ENCODE peak calls at places on chromosomes 13 and 19, in four cellular contexts. V is keratinocyte, R is GM23248, Z is fibroblast of lung. C is an unnamed sample.

GRCh38 chr19:43469160-43469480 is 3.7 kb upstream of the LYPD3 start:
- DNase-seq in V (no peak), R (no peak), Z (no peak), C (no peak)

GRCh38 chr13:69556540-69557196 is 551.0 kb upstream of the ATXN8OS start:
- DNase-seq in V (no peak), R (no peak), Z (no peak), C (no peak)

GRCh38 chr19:13172335-13173128 is 22.3 kb downstream of the IER2 start:
- DNase-seq in V (no peak), R (peak; percentile 92), Z (peak; percentile 85), C (peak; percentile 76)

GRCh38 chr19:23817519-23817918 is 58.8 kb upstream of the ZNF681 start:
- DNase-seq in V (no peak), R (peak; percentile 12), Z (peak; percentile 22), C (peak; percentile 47)

GRCh38 chr19:13056052-13056660 is 46.5 kb downstream of the LYL1 start:
- DNase-seq in V (peak; percentile 49), R (peak; percentile 92), Z (peak; percentile 56), C (peak; percentile 85)

GRCh38 chr19:36526581-36526980 is 1.5 kb downstream of the ZNF260 start:
- DNase-seq in V (no peak), R (peak; percentile 48), Z (no peak), C (no peak)

GRCh38 chr19:58054792-58055482 is 4.1 kb upstream of the ZNF135 start:
- DNase-seq in V (no peak), R (peak; percentile 47), Z (peak; percentile 54), C (no peak)

GRCh38 chr13:25977671-25978070 is 74.1 kb downstream of the SHISA2 start:
- DNase-seq in V (no peak), R (no peak), Z (no peak), C (no peak)

GRCh38 chr19:37551123-37551993 is 43.2 kb downstream of the ZNF571 start:
- DNase-seq in V (no peak), R (peak; percentile 75), Z (peak; percentile 81), C (no peak)

GRCh38 chr13:79287994-79288795 is 117.9 kb downstream of the RBM26 start:
- DNase-seq in V (no peak), R (no peak), Z (no peak), C (no peak)

GRCh38 chr13:87669379-87669978 is 1.7 kb upstream of the SLITRK5 start:
- DNase-seq in V (peak; percentile 5), R (peak; percentile 44), Z (peak; percentile 76), C (peak; percentile 53)

GRCh38 chr13:54573186-54573585 is 1544.6 kb downstream of the OLFM4 start:
- DNase-seq in V (no peak), R (no peak), Z (no peak), C (no peak)

GRCh38 chr13:105465251-105465650 is 1070.2 kb downstream of the EFNB2 start:
- DNase-seq in V (peak; percentile 46), R (no peak), Z (no peak), C (no peak)

GRCh38 chr19:44725684-44726083 is 22.8 kb upstream of the BCL3 start:
- DNase-seq in V (no peak), R (no peak), Z (no peak), C (no peak)

GRCh38 chr13:101346942-101347728 is 69.2 kb downstream of the NALCN start:
- DNase-seq in V (no peak), R (peak; percentile 42), Z (peak; percentile 29), C (no peak)

GRCh38 chr13:95498886-95499285 is 53.6 kb upstream of the CLDN10 start:
- DNase-seq in V (no peak), R (no peak), Z (no peak), C (no peak)

GRCh38 chr13:33262069-33262487 is 23.5 kb downstream of the STARD13 start:
- DNase-seq in V (peak; percentile 78), R (peak; percentile 49), Z (no peak), C (peak; percentile 76)

GRCh38 chr13:52053460-52053859 is 29.0 kb downstream of the UTP14C start:
- DNase-seq in V (no peak), R (no peak), Z (no peak), C (peak; percentile 59)

GRCh38 chr19:8261347-8261746 is 46.8 kb downstream of the CD320 start:
- DNase-seq in V (no peak), R (no peak), Z (no peak), C (no peak)

GRCh38 chr13:108368240-108368898 is 98.9 kb downstream of the TNFSF13B start:
- DNase-seq in V (no peak), R (no peak), Z (no peak), C (no peak)

GRCh38 chr13:86788624-86789023 is 882.5 kb upstream of the SLITRK5 start:
- DNase-seq in V (no peak), R (no peak), Z (no peak), C (no peak)

GRCh38 chr13:50687545-50687944 is 155.9 kb downstream of the DLEU7 start:
- DNase-seq in V (no peak), R (no peak), Z (no peak), C (no peak)

GRCh38 chr19:32101206-32101605 is 244.2 kb upstream of the ZNF507 start:
- DNase-seq in V (no peak), R (no peak), Z (no peak), C (no peak)

GRCh38 chr19:17011485-17011884 is 15.1 kb downstream of the CPAMD8 start:
- DNase-seq in V (no peak), R (no peak), Z (no peak), C (no peak)

GRCh38 chr13:111227405-111227804 is 93.0 kb upstream of the TEX29 start:
- DNase-seq in V (no peak), R (no peak), Z (peak; percentile 28), C (no peak)

GRCh38 chr13:50082426-50083283 is 67.4 kb downstream of the KCNRG start:
- DNase-seq in V (peak; percentile 52), R (peak; percentile 88), Z (peak; percentile 69), C (peak; percentile 94)

GRCh38 chr13:71806885-71807284 is 60.1 kb downstream of the DACH1 start:
- DNase-seq in V (no peak), R (no peak), Z (no peak), C (no peak)

GRCh38 chr19:21463449-21464105 is 41.8 kb upstream of the ZNF429 start:
- DNase-seq in V (no peak), R (no peak), Z (peak; percentile 33), C (peak; percentile 89)

GRCh38 chr19:7817801-7818200 is 12.2 kb upstream of the EVI5L start:
- DNase-seq in V (no peak), R (no peak), Z (no peak), C (no peak)

GRCh38 chr19:56221851-56222250 is 19.8 kb downstream of the ZSCAN5C start:
- DNase-seq in V (no peak), R (no peak), Z (no peak), C (no peak)

GRCh38 chr13:101202590-101202989 is 213.7 kb downstream of the NALCN start:
- DNase-seq in V (no peak), R (no peak), Z (no peak), C (no peak)

GRCh38 chr19:18921593-18921992 is 2.1 kb downstream of the DDX49 start:
- DNase-seq in V (no peak), R (no peak), Z (no peak), C (no peak)

GRCh38 chr19:34165295-34165738 is 7.0 kb upstream of the LSM14A start:
- DNase-seq in V (no peak), R (no peak), Z (no peak), C (no peak)

GRCh38 chr13:29924951-29925350 is 74.5 kb upstream of the UBL3 start:
- DNase-seq in V (no peak), R (no peak), Z (no peak), C (no peak)

GRCh38 chr13:29923554-29924481 is 73.4 kb upstream of the UBL3 start:
- DNase-seq in V (no peak), R (peak; percentile 99), Z (peak; percentile 97), C (peak; percentile 95)

GRCh38 chr13:29924482-29924884 is 74.1 kb upstream of the UBL3 start:
- DNase-seq in V (no peak), R (peak; percentile 89), Z (peak; percentile 34), C (peak; percentile 36)

GRCh38 chr13:29926077-29926476 is 75.7 kb upstream of the UBL3 start:
- DNase-seq in V (no peak), R (no peak), Z (no peak), C (no peak)

DNA sequence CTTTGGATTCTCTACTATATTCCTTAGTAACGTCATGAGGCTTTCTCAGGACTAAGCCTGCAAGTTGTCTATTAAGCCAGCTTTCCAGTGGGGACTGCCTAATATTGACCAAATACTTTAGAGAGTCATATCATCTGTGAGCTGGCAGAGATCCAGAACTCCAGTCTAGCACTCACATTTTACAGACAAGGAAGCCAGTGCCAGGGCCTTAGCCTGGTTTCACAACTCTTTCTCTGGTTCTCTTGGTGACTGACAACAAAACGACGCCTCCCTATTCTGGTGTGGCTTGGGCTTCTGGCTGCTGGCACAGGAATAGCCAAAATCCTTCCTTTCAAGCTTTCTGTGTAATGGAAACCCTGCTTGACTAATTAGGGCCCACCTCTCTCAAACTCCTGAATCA is 75.0 kb upstream of the UBL3 start:
- DNase-seq in V (no peak), R (peak; percentile 94), Z (peak; percentile 90), C (peak; percentile 90)
- H3K4me2 ChIP-seq in V (no peak overlapping the region), R (peak overlapping the region; percentile 64), Z (no peak overlapping the region), C (peak overlapping the region; percentile 37)

GRCh38 chr13:36325912-36326311 is 20.3 kb downstream of the SPART start:
- DNase-seq in V (no peak), R (no peak), Z (no peak), C (no peak)

GRCh38 chr13:36328821-36329220 is 17.4 kb downstream of the SPART start:
- DNase-seq in V (no peak), R (no peak), Z (no peak), C (no peak)

GRCh38 chr13:36329355-36329754 is 16.8 kb downstream of the SPART start:
- DNase-seq in V (no peak), R (no peak), Z (peak; percentile 77), C (no peak)

GRCh38 chr13:36323408-36323807 is 22.8 kb downstream of the SPART start:
- DNase-seq in V (no peak), R (no peak), Z (no peak), C (no peak)

GRCh38 chr13:36323951-36324566 is 22.1 kb downstream of the SPART start:
- DNase-seq in V (no peak), R (no peak), Z (no peak), C (no peak)
- H3K4me2 ChIP-seq in V (no peak overlapping the region), R (no peak overlapping the region), Z (no peak overlapping the region), C (no peak overlapping the region)

GRCh38 chr19:2982983-2983350 is 5.6 kb downstream of the TLE6 start:
- DNase-seq in V (no peak), R (peak; percentile 86), Z (peak; percentile 93), C (peak; percentile 86)
- H3K4me2 ChIP-seq in V (peak overlapping the region; percentile 53), R (peak overlapping the region; percentile 54), Z (peak overlapping the region; percentile 85), C (peak overlapping the region; percentile 92)

GRCh38 chr19:2114218-2114617 is 17.5 kb downstream of the IZUMO4 start:
- DNase-seq in V (no peak), R (no peak), Z (no peak), C (no peak)

GRCh38 chr19:2114821-2115220 is 18.1 kb downstream of the IZUMO4 start:
- DNase-seq in V (no peak), R (no peak), Z (no peak), C (no peak)

GRCh38 chr19:2115911-2116426 is 19.3 kb downstream of the IZUMO4 start:
- DNase-seq in V (no peak), R (no peak), Z (no peak), C (no peak)

GRCh38 chr19:2116507-2116906 is 19.8 kb downstream of the IZUMO4 start:
- DNase-seq in V (no peak), R (no peak), Z (no peak), C (no peak)

DNA sequence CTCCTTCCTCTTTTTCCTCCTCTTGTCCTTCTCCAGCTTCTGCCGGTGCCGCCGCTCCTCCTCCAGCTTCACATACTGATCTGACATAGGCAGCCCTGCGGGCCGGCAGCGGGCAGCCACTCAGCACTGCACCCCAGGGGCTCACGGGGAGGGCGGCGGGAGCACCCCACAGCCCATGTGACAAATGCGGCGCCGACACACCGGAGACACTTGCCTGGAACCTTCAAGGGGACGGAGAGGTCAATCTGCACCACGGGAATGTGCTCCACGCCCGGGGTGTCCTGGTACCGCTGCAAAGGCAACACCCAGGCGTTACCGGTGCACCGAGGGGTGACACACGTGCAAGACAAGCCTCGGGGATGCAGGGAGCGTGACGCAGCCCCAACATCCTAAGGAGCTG is 18.6 kb downstream of the IZUMO4 start:
- DNase-seq in V (no peak), R (no peak), Z (no peak), C (no peak)
- H3K4me2 ChIP-seq in V (no peak overlapping the region), R (no peak overlapping the region), Z (no peak overlapping the region), C (no peak overlapping the region)

C was measured in hepatocyte.